ENCODE peak calls at places on chromosomes 6 and 20, in six cellular contexts. E is left ventricle myocardium inferior; Q is ELR; G is stromal cell of bone marrow; D is activated CD8-positive, alpha-beta memory T cell treated with anti-CD3 and anti-CD28 coated beads, Interleukin-2, amount 10 ng/mL, durations not matched to agents 7 days and 5 days; O is mucosa of descending colon. F is an unnamed sample.

GRCh38 chr6:39599996-39600395 is 125.2 kb downstream of the KIF6 start:
- DNase-seq in E (no peak), Q (no peak), G (no peak), D (no peak), O (no peak), F (no peak)

GRCh38 chr6:140857734-140858380 is 1274.9 kb upstream of the GJE1 start:
- DNase-seq in E (no peak), Q (peak), G (peak), D (no peak), O (no peak), F (no peak)

GRCh38 chr20:45919536-45919933 is 7.6 kb upstream of the PLTP start:
- DNase-seq in E (peak), Q (no peak), G (peak), D (no peak), O (peak), F (no peak)

GRCh38 chr20:63829598-63829942 is 1.5 kb downstream of the ZBTB46 start:
- DNase-seq in E (no peak), Q (no peak), G (no peak), D (no peak), O (no peak), F (peak)

GRCh38 chr6:12419626-12420272 is 129.6 kb downstream of the EDN1 start:
- DNase-seq in E (no peak), Q (no peak), G (no peak), D (no peak), O (no peak), F (no peak)

GRCh38 chr6:11232177-11232967 is at the start of gene NEDD9:
- DNase-seq in E (peak), Q (peak), G (peak), D (peak), O (peak), F (peak)

GRCh38 chr6:98958791-98959190 is 11.0 kb upstream of the FBXL4 start:
- DNase-seq in E (no peak), Q (no peak), G (no peak), D (no peak), O (no peak), F (no peak)

GRCh38 chr6:71902261-71902660 is 15.9 kb downstream of the RIMS1 start:
- DNase-seq in E (no peak), Q (no peak), G (no peak), D (no peak), O (no peak), F (no peak)

GRCh38 chr20:50704971-50705370 is 13.6 kb upstream of the RIPOR3 start:
- DNase-seq in E (no peak), Q (peak), G (no peak), D (no peak), O (no peak), F (no peak)

GRCh38 chr6:80095600-80095999 is 10.9 kb upstream of the BCKDHB start:
- DNase-seq in E (no peak), Q (no peak), G (no peak), D (no peak), O (no peak), F (no peak)

GRCh38 chr20:61135966-61136365 is 116.1 kb upstream of the CDH4 start:
- DNase-seq in E (no peak), Q (no peak), G (no peak), D (no peak), O (no peak), F (no peak)

GRCh38 chr20:60959971-60960370 is 292.1 kb upstream of the CDH4 start:
- DNase-seq in E (no peak), Q (no peak), G (no peak), D (no peak), O (no peak), F (no peak)

GRCh38 chr20:641516-641913 is 11.5 kb downstream of the SRXN1 start:
- DNase-seq in E (no peak), Q (peak), G (no peak), D (no peak), O (no peak), F (no peak)

GRCh38 chr6:158853072-158853871 is 34.1 kb upstream of the EZR start:
- DNase-seq in E (peak), Q (peak), G (no peak), D (peak), O (peak), F (peak)

GRCh38 chr20:40763646-40764295 is 74.7 kb upstream of the MAFB start:
- DNase-seq in E (no peak), Q (no peak), G (peak), D (no peak), O (no peak), F (no peak)

GRCh38 chr6:145699462-145699861 is 35.9 kb downstream of the EPM2A start:
- DNase-seq in E (no peak), Q (peak), G (no peak), D (no peak), O (no peak), F (no peak)

GRCh38 chr6:159978291-159979135 is 9.6 kb downstream of the IGF2R start:
- DNase-seq in E (no peak), Q (no peak), G (no peak), D (no peak), O (no peak), F (peak)

GRCh38 chr20:21520702-21521595 is 7.1 kb upstream of the NKX2-2 start:
- DNase-seq in E (no peak), Q (peak), G (no peak), D (peak), O (no peak), F (peak)

GRCh38 chr20:9241721-9242427 is 173.0 kb downstream of the PLCB4 start:
- DNase-seq in E (no peak), Q (peak), G (peak), D (no peak), O (peak), F (no peak)

GRCh38 chr6:138382498-138383265 is 5.0 kb downstream of the SMIM28 start:
- DNase-seq in E (no peak), Q (no peak), G (no peak), D (no peak), O (no peak), F (no peak)

GRCh38 chr6:55174211-55175013 is at the start of gene HCRTR2:
- DNase-seq in E (no peak), Q (peak), G (no peak), D (no peak), O (no peak), F (no peak)

GRCh38 chr6:142481466-142481865 is 179.7 kb downstream of the ADGRG6 start:
- DNase-seq in E (no peak), Q (no peak), G (no peak), D (no peak), O (no peak), F (no peak)

GRCh38 chr6:166952567-166953464 is 3.5 kb downstream of the RNASET2 start:
- DNase-seq in E (no peak), Q (no peak), G (no peak), D (no peak), O (no peak), F (peak)